ENCODE peak calls at places on chromosomes 5 and 9, in six cellular contexts. A is CD14-positive monocyte, H is NCI-H748 treated with DMSO at 0.1 percent for 48 hours, T is lower lobe of right lung, R is iris pigment epithelial cell, D is HEK293T. U is an unnamed sample.

GRCh38 chr9:125121156-125121555 is 22.2 kb downstream of the SCAI start:
- DNase-seq in A (no peak), H (no peak), T (no peak), R (no peak), D (no peak), U (no peak)

GRCh38 chr5:53069626-53070025 is 39.9 kb downstream of the MOCS2 start:
- DNase-seq in A (no peak), H (no peak), T (no peak), R (peak), D (no peak), U (peak)

GRCh38 chr5:134906811-134907210 is 1.9 kb downstream of the PCBD2 start:
- DNase-seq in A (no peak), H (no peak), T (no peak), R (no peak), D (no peak), U (no peak)

GRCh38 chr5:141567513-141568117 is 51.2 kb downstream of the DIAPH1 start:
- DNase-seq in A (no peak), H (peak), T (no peak), R (peak), D (peak), U (no peak)

GRCh38 chr5:109407913-109408312 is 1.9 kb downstream of the PJA2 start:
- DNase-seq in A (no peak), H (no peak), T (no peak), R (no peak), D (no peak), U (no peak)

GRCh38 chr9:93260290-93261066 is 76.5 kb downstream of the WNK2 start:
- DNase-seq in A (no peak), H (no peak), T (no peak), R (no peak), D (no peak), U (no peak)

GRCh38 chr5:88881566-88881965 is 1.4 kb downstream of the MEF2C start:
- DNase-seq in A (no peak), H (no peak), T (no peak), R (no peak), D (no peak), U (no peak)

GRCh38 chr5:176679365-176680225 is 32.3 kb downstream of the TSPAN17 start:
- DNase-seq in A (no peak), H (no peak), T (no peak), R (no peak), D (no peak), U (no peak)

GRCh38 chr5:16673241-16673998 is 56.6 kb upstream of the RETREG1 start:
- DNase-seq in A (no peak), H (no peak), T (no peak), R (no peak), D (no peak), U (peak)

GRCh38 chr5:122421379-122422081 is 109.5 kb downstream of the SNCAIP start:
- DNase-seq in A (no peak), H (no peak), T (no peak), R (no peak), D (no peak), U (no peak)

GRCh38 chr9:136671646-136672430 is 9.1 kb downstream of the EGFL7 start:
- DNase-seq in A (no peak), H (no peak), T (no peak), R (no peak), D (peak), U (peak)

GRCh38 chr5:83608122-83608521 is 112.5 kb downstream of the HAPLN1 start:
- DNase-seq in A (no peak), H (peak), T (no peak), R (peak), D (peak), U (no peak)

GRCh38 chr5:150000990-150001659 is 586 bp downstream of the HMGXB3 start:
- DNase-seq in A (peak), H (no peak), T (peak), R (peak), D (peak), U (no peak)

GRCh38 chr9:110198357-110198756 is 9.6 kb downstream of the C9orf152 start:
- DNase-seq in A (no peak), H (no peak), T (no peak), R (no peak), D (no peak), U (no peak)

GRCh38 chr9:12922209-12922914 is 147.5 kb downstream of the LURAP1L start:
- DNase-seq in A (no peak), H (no peak), T (no peak), R (peak), D (no peak), U (no peak)

GRCh38 chr5:132365213-132365612 is 4.3 kb upstream of the SLC22A5 start:
- DNase-seq in A (no peak), H (no peak), T (no peak), R (peak), D (no peak), U (no peak)

GRCh38 chr5:157819502-157820125 is 39.3 kb downstream of the CLINT1 start:
- DNase-seq in A (no peak), H (no peak), T (no peak), R (peak), D (no peak), U (no peak)

GRCh38 chr5:168317521-168318147 is 26.2 kb downstream of the WWC1 start:
- DNase-seq in A (no peak), H (no peak), T (no peak), R (peak), D (peak), U (no peak)

GRCh38 chr5:68817696-68818695 is 275.8 kb upstream of the SLC30A5 start:
- DNase-seq in A (no peak), H (no peak), T (no peak), R (no peak), D (no peak), U (no peak)

GRCh38 chr5:157820593-157821252 is 38.2 kb downstream of the CLINT1 start:
- DNase-seq in A (no peak), H (peak), T (no peak), R (peak), D (peak), U (no peak)

GRCh38 chr9:123225374-123225813 is 43.0 kb downstream of the STRBP start:
- DNase-seq in A (no peak), H (no peak), T (no peak), R (peak), D (peak), U (peak)

GRCh38 chr5:159975462-159976019 is 33.4 kb upstream of the TTC1 start:
- DNase-seq in A (no peak), H (no peak), T (no peak), R (peak), D (peak), U (no peak)

GRCh38 chr9:95561913-95562312 is 45.1 kb upstream of the PTCH1 start:
- DNase-seq in A (no peak), H (no peak), T (no peak), R (no peak), D (no peak), U (no peak)

GRCh38 chr5:93225748-93226147 is 355.3 kb downstream of the NR2F1-AS1 start:
- DNase-seq in A (no peak), H (no peak), T (no peak), R (no peak), D (no peak), U (no peak)

GRCh38 chr9:81225586-81225985 is 463.8 kb downstream of the TLE1 start:
- DNase-seq in A (no peak), H (no peak), T (no peak), R (no peak), D (no peak), U (no peak)

GRCh38 chr5:171757853-171758535 is 27.6 kb upstream of the SMIM23 start:
- DNase-seq in A (no peak), H (no peak), T (no peak), R (peak), D (no peak), U (no peak)

GRCh38 chr9:93968451-93969327 is 13.5 kb upstream of the BARX1 start:
- DNase-seq in A (no peak), H (no peak), T (no peak), R (peak), D (peak), U (no peak)

U was measured in stimulated activated naive CD8-positive, alpha-beta T cell treated with anti-CD3 and anti-CD28 coated beads, Interleukin-15, amount 100 ng/mL, for 72 hours.